ENCODE peak calls at places on chromosomes 4 and X, in seven cellular contexts. Q, E, L, G, N, M and I are unnamed samples.

GRCh38 chrX:109360301-109360700 is 121.6 kb downstream of the GUCY2F start:
- DNase-seq in Q (no peak), E (no peak), L (no peak), G (no peak), N (no peak), M (no peak), I (no peak)

GRCh38 chr4:155197757-155198156 is 10.7 kb upstream of the NPY2R start:
- DNase-seq in Q (no peak), E (no peak), L (no peak), G (no peak), N (no peak), M (no peak), I (no peak)

GRCh38 chrX:40266490-40267333 is 169.0 kb upstream of the BCOR start:
- DNase-seq in Q (no peak), E (peak), L (peak), G (peak), N (no peak), M (peak), I (peak)

GRCh38 chrX:70087857-70088256 is 25.6 kb downstream of the OTUD6A start:
- DNase-seq in Q (peak), E (no peak), L (no peak), G (peak), N (no peak), M (peak), I (no peak)

GRCh38 chr4:183600189-183600685 is 58.7 kb downstream of the RWDD4 start:
- DNase-seq in Q (no peak), E (no peak), L (no peak), G (no peak), N (peak), M (peak), I (no peak)

GRCh38 chrX:39762266-39762841 is 335.4 kb downstream of the BCOR start:
- DNase-seq in Q (peak), E (no peak), L (no peak), G (no peak), N (no peak), M (peak), I (no peak)

GRCh38 chrX:23185951-23186350 is 148.7 kb upstream of the PTCHD1 start:
- DNase-seq in Q (no peak), E (no peak), L (no peak), G (no peak), N (no peak), M (no peak), I (no peak)

GRCh38 chr4:40197879-40198689 is 1.3 kb downstream of the RHOH start:
- DNase-seq in Q (no peak), E (no peak), L (no peak), G (no peak), N (peak), M (no peak), I (no peak)

GRCh38 chr4:107719211-107719926 is 665 bp downstream of the PAPSS1 start:
- DNase-seq in Q (no peak), E (no peak), L (no peak), G (peak), N (peak), M (peak), I (no peak)

GRCh38 chr4:4339504-4340085 is 47.3 kb upstream of the NSG1 start:
- DNase-seq in Q (no peak), E (no peak), L (no peak), G (no peak), N (no peak), M (no peak), I (no peak)

GRCh38 chr4:40881096-40881495 is 131.3 kb downstream of the NSUN7 start:
- DNase-seq in Q (no peak), E (peak), L (no peak), G (no peak), N (no peak), M (no peak), I (no peak)

GRCh38 chr4:147583876-147584275 is 33.3 kb upstream of the TMEM184C start:
- DNase-seq in Q (no peak), E (no peak), L (no peak), G (no peak), N (no peak), M (no peak), I (no peak)

GRCh38 chr4:113094802-113095201 is 45.3 kb downstream of the ANK2 start:
- DNase-seq in Q (peak), E (no peak), L (no peak), G (no peak), N (peak), M (peak), I (no peak)

GRCh38 chrX:54494970-54495813 is 842 bp downstream of the FGD1 start:
- DNase-seq in Q (no peak), E (no peak), L (peak), G (peak), N (no peak), M (no peak), I (peak)

GRCh38 chrX:133913009-133913408 is 72.4 kb downstream of the GPC3 start:
- DNase-seq in Q (no peak), E (no peak), L (no peak), G (no peak), N (no peak), M (no peak), I (no peak)

GRCh38 chrX:48683411-48683982 is at the start of gene WAS:
- DNase-seq in Q (no peak), E (no peak), L (no peak), G (no peak), N (peak), M (no peak), I (no peak)

GRCh38 chr4:119040711-119041185 is 94.9 kb upstream of the MYOZ2 start:
- DNase-seq in Q (peak), E (no peak), L (no peak), G (no peak), N (no peak), M (peak), I (no peak)

GRCh38 chrX:17174671-17175070 is 200.3 kb upstream of the NHS start:
- DNase-seq in Q (no peak), E (no peak), L (no peak), G (no peak), N (no peak), M (no peak), I (peak)

GRCh38 chrX:70755850-70756249 is 152.7 kb downstream of the TEX11 start:
- DNase-seq in Q (no peak), E (no peak), L (peak), G (no peak), N (no peak), M (no peak), I (no peak)

GRCh38 chrX:136608295-136608933 is 39.5 kb upstream of the CD40LG start:
- DNase-seq in Q (peak), E (no peak), L (peak), G (no peak), N (peak), M (peak), I (peak)

GRCh38 chr4:20281453-20281852 is 29.7 kb downstream of the SLIT2 start:
- DNase-seq in Q (no peak), E (no peak), L (no peak), G (no peak), N (no peak), M (no peak), I (no peak)

GRCh38 chr4:188971125-188971524 is 831.9 kb downstream of the TRIML1 start:
- DNase-seq in Q (peak), E (no peak), L (no peak), G (no peak), N (peak), M (no peak), I (peak)

GRCh38 chr4:111323916-111324315 is 701.0 kb upstream of the PITX2 start:
- DNase-seq in Q (no peak), E (no peak), L (no peak), G (no peak), N (no peak), M (no peak), I (no peak)